ENCODE peak calls at places on chromosomes 4 and X, in seven cellular contexts. X is HCT116, E is H1, U is SK-N-SH, N is K562, Z is HepG2, H is GM12878. J is an unnamed sample.

GRCh38 chr4:113893546-113893945 is 85.9 kb downstream of the ARSJ start:
- DNase-seq in X (no peak), E (no peak), U (no peak), N (no peak), Z (peak), H (no peak), J (no peak)

GRCh38 chrX:36913551-36913950 is 94.6 kb upstream of the FAM47C start:
- DNase-seq in X (no peak), E (no peak), U (no peak), N (no peak), Z (no peak), H (no peak), J (no peak)

GRCh38 chrX:86033385-86033784 is 14.0 kb downstream of the CHM start:
- DNase-seq in X (no peak), E (no peak), U (no peak), N (no peak), Z (no peak), H (no peak), J (no peak)

GRCh38 chrX:106726485-106727437 is at the start of gene RNF128:
- DNase-seq in X (peak), E (peak), U (peak), N (no peak), Z (peak), H (no peak), J (peak)

GRCh38 chr4:40046311-40046980 is 10.2 kb upstream of the N4BP2 start:
- DNase-seq in X (no peak), E (no peak), U (no peak), N (peak), Z (peak), H (no peak), J (peak)

GRCh38 chr4:152063301-152064235 is 302.8 kb upstream of the GATB start:
- DNase-seq in X (no peak), E (no peak), U (peak), N (no peak), Z (no peak), H (no peak), J (peak)

GRCh38 chr4:137266511-137266910 is 265.8 kb downstream of the PCDH18 start:
- DNase-seq in X (no peak), E (no peak), U (no peak), N (no peak), Z (no peak), H (no peak), J (no peak)

GRCh38 chrX:136047001-136047642 is 61.9 kb downstream of the SLC9A6 start:
- DNase-seq in X (no peak), E (no peak), U (no peak), N (no peak), Z (no peak), H (no peak), J (no peak)

GRCh38 chr4:133565379-133565778 is 416.3 kb downstream of the PCDH10 start:
- DNase-seq in X (no peak), E (no peak), U (no peak), N (no peak), Z (no peak), H (no peak), J (no peak)

GRCh38 chrX:29890004-29890403 is 325.4 kb upstream of the MAGEB2 start:
- DNase-seq in X (no peak), E (no peak), U (no peak), N (no peak), Z (no peak), H (no peak), J (no peak)

GRCh38 chrX:38959736-38960534 is 158.7 kb downstream of the MID1IP1 start:
- DNase-seq in X (no peak), E (no peak), U (no peak), N (no peak), Z (no peak), H (no peak), J (no peak)

GRCh38 chr4:16233569-16234177 is 7.4 kb upstream of the TAPT1 start:
- DNase-seq in X (no peak), E (no peak), U (no peak), N (no peak), Z (no peak), H (no peak), J (no peak)

DNA sequence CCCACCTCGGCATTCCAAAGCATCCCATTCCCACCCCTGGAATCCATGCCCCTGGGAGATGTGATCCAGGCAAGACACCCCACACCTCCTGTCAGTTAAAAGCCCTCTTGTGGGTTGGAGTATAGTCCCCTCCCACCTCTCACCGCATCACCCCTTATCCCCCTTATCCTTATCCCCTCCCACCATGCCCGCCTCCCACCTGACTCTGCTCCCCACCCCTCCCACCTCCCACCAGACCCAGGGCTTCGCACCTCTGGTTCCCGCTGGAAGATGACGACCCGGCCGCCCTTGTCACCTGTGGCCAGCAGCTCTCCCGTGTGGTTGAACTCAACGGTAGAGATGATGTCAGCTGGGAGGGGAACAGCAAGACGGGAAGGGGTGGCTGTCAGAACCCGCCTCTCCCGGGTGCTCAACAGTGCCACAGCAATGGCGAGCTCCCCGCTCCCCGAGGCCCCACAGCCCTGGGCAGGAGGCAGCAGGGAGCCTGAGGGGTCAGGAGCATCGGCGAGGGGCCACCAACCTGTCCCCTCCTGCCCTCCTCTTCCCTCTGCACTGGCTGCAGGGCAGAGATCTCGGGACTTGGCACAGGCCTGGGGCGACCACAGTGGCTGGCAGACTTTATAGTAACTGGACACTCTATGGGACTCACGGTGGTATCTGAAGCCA is 91.5 kb downstream of the PPP2R2C start:
- DNase-seq in X (no peak), E (no peak), U (no peak), N (no peak), Z (no peak), H (no peak), J (no peak)
- TF ChIP-seq JUND in X (no peak), E (no peak), U (no peak), N (no peak), Z (no peak), H (no peak), J (no peak)

GRCh38 chr4:39032218-39033085 is at the start of gene TMEM156:
- DNase-seq in X (no peak), E (no peak), U (no peak), N (peak), Z (peak), H (peak), J (no peak)

GRCh38 chr4:39037491-39037825 is 5.2 kb upstream of the TMEM156 start:
- DNase-seq in X (no peak), E (no peak), U (no peak), N (no peak), Z (no peak), H (no peak), J (no peak)

GRCh38 chr4:39030726-39031125 is 1.5 kb downstream of the TMEM156 start:
- DNase-seq in X (no peak), E (no peak), U (no peak), N (no peak), Z (no peak), H (no peak), J (no peak)

GRCh38 chr4:39039108-39039507 is 6.9 kb upstream of the TMEM156 start:
- DNase-seq in X (no peak), E (no peak), U (no peak), N (no peak), Z (no peak), H (no peak), J (no peak)

GRCh38 chr4:39036172-39036571 is 4.0 kb upstream of the TMEM156 start:
- DNase-seq in X (no peak), E (no peak), U (no peak), N (no peak), Z (peak), H (no peak), J (no peak)
- TF ChIP-seq JUND in X (no peak), E (no peak), U (no peak), N (no peak), Z (no peak), H (no peak), J (no peak)

GRCh38 chr4:31088600-31089230 is 368.5 kb downstream of the PCDH7 start:
- DNase-seq in X (peak), E (no peak), U (no peak), N (no peak), Z (no peak), H (no peak), J (no peak)
- TF ChIP-seq JUND in X (peak), E (no peak), U (no peak), N (no peak), Z (no peak), H (no peak), J (no peak)

GRCh38 chr4:8652181-8653078 is 59.9 kb downstream of the CPZ start:
- DNase-seq in X (no peak), E (no peak), U (no peak), N (no peak), Z (no peak), H (no peak), J (no peak)

GRCh38 chr4:8651661-8652180 is 59.2 kb downstream of the CPZ start:
- DNase-seq in X (no peak), E (no peak), U (no peak), N (no peak), Z (no peak), H (no peak), J (no peak)

GRCh38 chr4:8655411-8656184 is 63.0 kb downstream of the CPZ start:
- DNase-seq in X (no peak), E (no peak), U (no peak), N (no peak), Z (no peak), H (no peak), J (no peak)

GRCh38 chr4:8656185-8656517 is 63.6 kb downstream of the CPZ start:
- DNase-seq in X (no peak), E (no peak), U (no peak), N (no peak), Z (no peak), H (no peak), J (no peak)

GRCh38 chr4:8653326-8654000 is 60.9 kb downstream of the CPZ start:
- DNase-seq in X (no peak), E (no peak), U (no peak), N (no peak), Z (no peak), H (no peak), J (no peak)
- TF ChIP-seq JUND in X (no peak), E (no peak), U (no peak), N (no peak), Z (no peak), H (no peak), J (no peak)

DNA sequence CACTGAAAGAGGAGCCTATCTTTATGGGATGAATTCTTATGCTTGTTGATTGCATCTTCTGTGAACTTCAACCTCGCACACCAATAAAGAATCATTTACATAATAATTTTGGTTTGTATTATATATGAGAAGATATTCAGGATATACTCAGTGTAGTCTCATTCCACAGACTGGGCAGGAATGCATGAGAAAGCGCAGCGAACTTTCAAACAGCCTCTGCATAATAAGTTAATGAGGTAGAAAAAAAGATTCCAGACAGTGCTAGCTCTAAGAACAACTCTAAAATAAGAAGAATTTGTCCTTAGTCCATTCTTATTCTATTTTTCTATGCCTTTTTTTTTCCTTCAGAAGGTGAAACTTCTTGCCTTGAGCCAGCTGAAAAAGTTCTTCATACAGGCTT is 224.3 kb upstream of the CTSO start:
- DNase-seq in X (no peak), E (no peak), U (no peak), N (no peak), Z (no peak), H (no peak), J (no peak)
- TF ChIP-seq JUND in X (no peak), E (no peak), U (no peak), N (no peak), Z (no peak), H (no peak), J (no peak)

GRCh38 chrX:4263005-4263404 is 549.6 kb upstream of the PRKX start:
- DNase-seq in X (no peak), E (no peak), U (peak), N (no peak), Z (no peak), H (no peak), J (peak)
- TF ChIP-seq JUND in X (no peak), E (no peak), U (no peak), N (no peak), Z (no peak), H (no peak), J (no peak)

GRCh38 chrX:94524867-94525266 is 850.9 kb downstream of the FAM133A start:
- DNase-seq in X (no peak), E (no peak), U (peak), N (peak), Z (no peak), H (no peak), J (no peak)
- TF ChIP-seq JUND in X (no peak), E (no peak), U (no peak), N (no peak), Z (no peak), H (no peak), J (no peak)